ENCODE peak calls at places on chromosomes 4 and X, in four cellular contexts. Q is psoas muscle, J is spleen, T is left lung. C is an unnamed sample.

GRCh38 chrX:15855562-15856256 is 1.1 kb upstream of the AP1S2 start:
- DNase-seq in Q (no peak), T (no peak), J (no peak), C (no peak)

GRCh38 chr4:179372242-179372641 is 1930.0 kb upstream of the AGA start:
- DNase-seq in J (no peak), T (no peak), Q (no peak), C (no peak)

GRCh38 chrX:118802857-118803256 is 20.8 kb upstream of the ZCCHC12 start:
- DNase-seq in Q (no peak), J (no peak), T (no peak), C (peak; percentile 63)

GRCh38 chrX:13013353-13014110 is 30.9 kb downstream of the FAM9C start:
- DNase-seq in T (no peak), J (no peak), Q (no peak), C (no peak)

GRCh38 chr4:84958434-84958833 is 8.1 kb downstream of the WDFY3 start:
- DNase-seq in T (no peak), J (no peak), Q (no peak), C (no peak)

GRCh38 chrX:91414710-91415109 is 19.9 kb upstream of the PABPC5 start:
- DNase-seq in Q (no peak), J (no peak), T (no peak), C (no peak)

GRCh38 chr4:126405369-126405982 is 1090.7 kb downstream of the FAT4 start:
- DNase-seq in T (no peak), Q (no peak), J (no peak), C (peak; percentile 47)

GRCh38 chr4:119118397-119118796 is 17.2 kb upstream of the MYOZ2 start:
- DNase-seq in Q (no peak), T (no peak), J (no peak), C (no peak)

GRCh38 chrX:2819345-2820130 is 9.2 kb upstream of the GYG2 start:
- DNase-seq in Q (no peak), J (no peak), T (no peak), C (peak; percentile 71)

GRCh38 chr4:111274486-111274885 is 651.6 kb upstream of the PITX2 start:
- DNase-seq in J (no peak), T (no peak), Q (no peak), C (no peak)

GRCh38 chrX:153635788-153636668 is 11.0 kb upstream of the DUSP9 start:
- DNase-seq in J (peak; percentile 72), T (no peak), Q (peak; percentile 28), C (no peak)

GRCh38 chrX:78104447-78105176 is 564 bp downstream of the PGK1 start:
- DNase-seq in T (peak; percentile 75), J (peak; percentile 84), Q (peak; percentile 81), C (peak; percentile 63)

GRCh38 chr4:47145630-47146029 is 114.3 kb downstream of the GABRB1 start:
- DNase-seq in Q (no peak), T (no peak), J (no peak), C (peak; percentile 85)

GRCh38 chrX:153539171-153539978 is 21.9 kb downstream of the ATP2B3 start:
- DNase-seq in T (peak; percentile 86), J (peak; percentile 91), Q (peak; percentile 87), C (peak; percentile 53)

GRCh38 chrX:11470231-11470630 is 177.0 kb downstream of the AMELX start:
- DNase-seq in J (no peak), T (no peak), Q (no peak), C (peak; percentile 91)

GRCh38 chr4:76732246-76732645 is 165.7 kb downstream of the SOWAHB start:
- DNase-seq in J (no peak), T (no peak), Q (no peak), C (no peak)

GRCh38 chr4:10179957-10180602 is 63.5 kb upstream of the WDR1 start:
- DNase-seq in J (no peak), Q (no peak), T (no peak), C (peak; percentile 88)

GRCh38 chr4:90958256-90958895 is 831.2 kb downstream of the CCSER1 start:
- DNase-seq in J (no peak), Q (no peak), T (no peak), C (no peak)

GRCh38 chrX:140860718-140861117 is 141.7 kb upstream of the SPANXB1 start:
- DNase-seq in J (peak; percentile 58), T (no peak), Q (no peak), C (no peak)

GRCh38 chrX:109840585-109840984 is 107.5 kb upstream of the ACSL4 start:
- DNase-seq in J (no peak), T (no peak), Q (no peak), C (peak; percentile 93)

GRCh38 chr4:87060957-87061356 is 126.1 kb downstream of the AFF1 start:
- DNase-seq in T (no peak), Q (no peak), J (no peak), C (no peak)

GRCh38 chrX:107659768-107660167 is 31.5 kb downstream of the PRPS1 start:
- DNase-seq in Q (no peak), J (no peak), T (no peak), C (peak; percentile 76)

GRCh38 chrX:42930951-42931350 is 153.0 kb upstream of the PPP1R2C start:
- DNase-seq in T (no peak), Q (no peak), J (no peak), C (no peak)

GRCh38 chr4:70505152-70505748 is 13.1 kb upstream of the AMTN start:
- DNase-seq in T (peak; percentile 82), Q (peak; percentile 58), J (peak; percentile 86), C (peak; percentile 57)

GRCh38 chr4:109803924-109804571 is 2.2 kb upstream of the CFI start:
- DNase-seq in J (no peak), T (no peak), Q (no peak), C (peak; percentile 54)

GRCh38 chr4:183448436-183448835 is 4.0 kb downstream of the CDKN2AIP start:
- DNase-seq in Q (no peak), J (no peak), T (no peak), C (peak; percentile 13)

GRCh38 chr4:2411786-2412510 is 6.5 kb downstream of the ZFYVE28 start:
- DNase-seq in J (no peak), Q (no peak), T (peak; percentile 35), C (no peak)

GRCh38 chr4:168797176-168797575 is 212.9 kb downstream of the CBR4 start:
- DNase-seq in T (no peak), J (no peak), Q (no peak), C (peak; percentile 83)

GRCh38 chrX:94430091-94430490 is 756.1 kb downstream of the FAM133A start:
- DNase-seq in Q (no peak), J (no peak), T (no peak), C (no peak)

DNA sequence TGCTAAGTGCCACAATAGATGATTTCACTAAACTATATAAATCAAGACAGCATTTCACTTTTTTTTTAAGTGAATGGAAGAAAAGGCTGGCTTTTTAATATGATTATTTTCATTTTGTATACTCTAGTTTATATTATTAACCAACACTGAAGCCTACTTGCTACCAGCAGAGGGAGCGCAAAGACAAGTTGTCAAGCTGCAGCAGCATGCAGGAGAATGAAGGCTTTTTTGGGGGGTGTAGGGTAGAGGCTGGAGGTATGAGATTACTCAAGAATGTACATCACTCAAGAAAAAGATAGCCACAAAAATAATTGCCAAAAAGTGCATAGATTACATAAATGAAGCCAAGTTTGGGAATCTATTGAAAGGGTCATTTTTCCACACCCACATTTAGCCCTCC is 519.5 kb downstream of the FGF13 start:
- DNase-seq in T (no peak), Q (no peak), J (no peak), C (peak; percentile 13)
- TF ChIP-seq CTCF in T (no peak), Q (peak; percentile 26), J (no peak), C (peak; percentile 44)

GRCh38 chr4:95059630-95060029 is 301.9 kb downstream of the BMPR1B start:
- DNase-seq in Q (no peak), T (no peak), J (no peak), C (peak; percentile 62)
- H3K4me3 ChIP-seq in Q (no peak overlapping the region), T (no peak overlapping the region), J (no peak overlapping the region), C (no peak overlapping the region)

DNA sequence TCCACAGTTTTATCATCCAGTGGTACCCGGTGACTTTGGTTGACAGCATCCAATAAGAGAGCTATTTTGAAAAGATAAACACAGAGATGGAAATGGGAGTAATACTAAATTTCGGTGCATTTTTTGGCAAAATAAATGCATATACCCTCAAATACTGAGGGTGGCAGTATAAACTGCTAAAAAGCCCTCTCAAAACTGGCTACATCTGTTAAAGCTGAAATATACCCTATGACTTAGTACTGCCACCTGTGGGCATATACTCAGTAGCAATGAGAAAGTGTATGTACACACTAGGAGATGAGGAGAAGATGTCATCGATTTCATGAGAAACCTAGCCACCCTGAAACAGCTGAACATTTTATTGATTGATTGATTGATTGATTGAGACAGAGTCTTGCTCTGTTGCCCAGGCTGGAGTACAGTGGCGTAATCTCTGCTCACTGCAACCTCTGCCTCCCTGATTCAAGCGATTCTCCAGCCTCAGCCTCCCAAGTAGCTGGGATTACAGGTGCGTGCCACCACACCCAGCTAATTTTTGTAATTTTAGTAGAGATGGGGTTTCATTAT is 12.2 kb upstream of the TMEM128 start:
- DNase-seq in J (no peak), Q (no peak), T (no peak), C (peak; percentile 74)
- TF ChIP-seq CTCF in J (peak; percentile 47), Q (no peak), T (peak; percentile 39), C (peak; percentile 50)

DNA sequence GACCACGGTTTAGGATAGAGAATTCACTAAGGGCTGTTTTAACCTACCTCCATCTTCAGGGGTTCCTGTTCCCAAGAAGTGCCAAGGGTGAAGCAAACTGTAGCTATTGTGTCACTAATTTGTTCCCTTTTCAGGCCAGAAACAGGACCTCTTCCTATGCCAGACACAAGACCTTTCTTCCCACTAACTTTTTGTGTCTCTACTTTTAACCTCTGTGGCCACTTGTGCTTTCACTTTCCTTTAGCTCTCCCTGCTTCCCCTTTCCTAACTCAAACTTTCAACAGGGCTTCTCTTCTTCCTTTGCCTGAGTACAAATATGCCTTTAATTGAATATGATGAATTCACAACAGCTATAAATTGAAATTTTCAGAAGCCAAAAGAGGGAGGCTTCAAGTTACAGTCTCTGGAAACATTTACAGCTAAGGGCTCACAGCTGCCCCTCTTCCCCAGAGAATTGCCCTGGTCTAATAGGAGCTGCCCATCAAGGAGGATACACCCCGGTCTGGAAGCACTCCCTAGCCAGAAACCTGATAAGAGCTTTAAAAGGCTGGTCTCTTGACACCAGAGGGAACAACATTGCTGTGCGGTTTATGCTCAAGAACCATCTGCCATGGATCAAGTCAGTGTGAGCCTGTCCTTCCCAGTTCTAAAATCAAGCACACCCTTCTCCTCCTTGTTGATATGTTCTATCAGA is 61.7 kb upstream of the PLS3 start:
- DNase-seq in T (no peak), Q (no peak), J (no peak), C (peak; percentile 62)
- H3K4me3 ChIP-seq in T (no peak overlapping the region), Q (no peak overlapping the region), J (no peak overlapping the region), C (no peak overlapping the region)

DNA sequence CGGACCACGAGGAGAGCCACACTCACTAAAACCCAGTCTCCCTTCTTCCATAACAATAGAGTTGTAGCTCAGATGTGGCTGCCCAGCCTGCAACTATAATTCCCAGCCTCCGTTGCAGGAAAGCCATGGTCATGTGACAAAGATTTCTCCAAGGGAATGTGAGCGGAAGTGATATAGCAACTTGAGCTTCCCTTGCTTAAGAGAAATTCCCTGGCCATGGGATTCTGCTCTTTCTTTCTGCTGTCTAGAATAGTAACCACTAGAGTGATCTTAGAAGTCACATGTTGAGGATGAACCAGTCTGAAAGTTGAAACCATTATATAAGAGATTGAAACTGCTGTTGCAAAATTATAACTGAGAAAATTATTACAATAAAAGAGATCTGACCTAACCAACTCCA is 86.4 kb upstream of the MED14 start:
- DNase-seq in Q (no peak), T (no peak), J (no peak), C (no peak)
- TF ChIP-seq CTCF in Q (no peak), T (no peak), J (no peak), C (no peak)

GRCh38 chr4:40576651-40577480 is 52.8 kb downstream of the RBM47 start:
- DNase-seq in T (peak; percentile 91), J (peak; percentile 86), Q (peak; percentile 79), C (peak; percentile 95)
- H3K4me3 ChIP-seq in T (no peak overlapping the region), J (no peak overlapping the region), Q (no peak overlapping the region), C (peak overlapping the region; percentile 42)